ENCODE peak calls at places on chromosomes 3 and 15, in four cellular contexts. N is MCF 10A, T is astrocyte of the spinal cord, Q is WTC11. K is an unnamed sample.

GRCh38 chr15:85761635-85762034 is 33.1 kb downstream of the KLHL25 start:
- DNase-seq in T (peak), N (no peak), Q (no peak), K (no peak)

GRCh38 chr3:133792171-133792763 is 13.3 kb upstream of the SRPRB start:
- DNase-seq in T (peak), N (peak), Q (no peak), K (peak)

GRCh38 chr3:183307749-183308148 is 54.7 kb downstream of the B3GNT5 start:
- DNase-seq in Q (no peak), T (no peak), N (no peak), K (no peak)

GRCh38 chr3:71189480-71189879 is 394.0 kb downstream of the FOXP1 start:
- DNase-seq in Q (no peak), T (peak), N (no peak), K (no peak)

GRCh38 chr3:52019352-52020080 is 23.8 kb upstream of the RPL29 start:
- DNase-seq in T (no peak), N (no peak), Q (no peak), K (peak)

GRCh38 chr15:63504979-63505841 is 817 bp downstream of the USP3 start:
- DNase-seq in Q (peak), T (peak), N (peak), K (peak)

GRCh38 chr3:40185029-40185695 is 124.3 kb upstream of the EIF1B start:
- DNase-seq in T (no peak), N (no peak), Q (no peak), K (peak)

GRCh38 chr3:17302774-17303173 is 418.0 kb downstream of the PLCL2 start:
- DNase-seq in Q (no peak), N (peak), T (peak), K (no peak)

GRCh38 chr3:119619094-119619493 is 21.4 kb downstream of the PLA1A start:
- DNase-seq in T (no peak), N (peak), Q (no peak), K (no peak)

GRCh38 chr3:8554725-8555621 is 53.4 kb downstream of the LMCD1 start:
- DNase-seq in Q (peak), N (no peak), T (peak), K (no peak)

GRCh38 chr3:69209413-69209812 is 87.0 kb upstream of the LMOD3 start:
- DNase-seq in Q (no peak), N (no peak), T (no peak), K (peak)

GRCh38 chr3:179398574-179399249 is 51.2 kb downstream of the MFN1 start:
- DNase-seq in N (no peak), Q (no peak), T (peak), K (no peak)

GRCh38 chr3:160471892-160472291 is 22.3 kb upstream of the TRIM59 start:
- DNase-seq in N (no peak), Q (no peak), T (no peak), K (no peak)

GRCh38 chr3:122469659-122470058 is 45.1 kb downstream of the KPNA1 start:
- DNase-seq in Q (no peak), N (no peak), T (peak), K (no peak)

GRCh38 chr3:149376728-149377407 is 581 bp downstream of the TM4SF1 start:
- DNase-seq in T (peak), N (peak), Q (no peak), K (no peak)

GRCh38 chr3:128275316-128276150 is 122.3 kb downstream of the EEFSEC start:
- DNase-seq in Q (no peak), T (peak), N (no peak), K (no peak)

GRCh38 chr3:168034152-168034928 is 61.4 kb downstream of the GOLIM4 start:
- DNase-seq in N (peak), T (peak), Q (no peak), K (no peak)

GRCh38 chr3:112739252-112739945 is 98.5 kb upstream of the CCDC80 start:
- DNase-seq in Q (no peak), T (peak), N (no peak), K (no peak)

GRCh38 chr3:194880940-194881925 is 195.6 kb downstream of the FAM43A start:
- DNase-seq in T (no peak), N (no peak), Q (no peak), K (peak)

GRCh38 chr3:140077406-140077805 is 142.4 kb downstream of the CLSTN2 start:
- DNase-seq in Q (no peak), T (no peak), N (no peak), K (no peak)

GRCh38 chr3:142857056-142857455 is 31.8 kb downstream of the PCOLCE2 start:
- DNase-seq in T (no peak), N (peak), Q (peak), K (peak)
- TF ChIP-seq CTCF in T (no peak), N (peak), Q (no peak), K (no peak)

DNA sequence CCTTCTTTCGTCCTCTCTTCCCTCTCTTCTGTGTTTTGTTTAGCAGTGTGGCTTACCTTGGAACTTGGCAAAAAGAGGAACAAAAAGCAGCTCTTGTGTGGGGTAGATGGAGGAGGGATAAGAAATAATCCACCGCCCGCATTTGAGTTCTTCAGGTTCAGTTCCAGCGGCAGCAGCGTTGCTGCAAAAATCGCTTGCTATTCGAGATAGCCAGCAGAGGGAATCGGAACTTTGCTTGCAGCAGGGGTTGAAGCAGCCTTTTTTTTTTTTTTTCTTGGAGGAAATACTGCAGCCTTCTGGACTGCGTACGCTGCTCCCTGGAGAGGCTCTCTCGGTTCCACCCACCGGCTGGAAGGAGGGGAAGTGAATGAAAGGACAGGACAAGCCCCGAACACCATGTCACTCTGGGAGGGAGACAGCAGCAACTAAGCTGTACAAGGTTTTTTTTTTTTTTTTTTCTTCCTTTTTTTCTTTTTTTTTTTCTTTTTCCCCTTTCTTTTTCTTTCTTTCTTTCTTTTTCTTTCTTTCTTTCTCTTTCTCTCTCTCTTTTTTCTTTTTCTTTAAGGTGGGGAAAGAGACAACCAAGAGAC is at the start of gene RBMS3:
- DNase-seq in T (peak), N (peak), Q (peak), K (peak)
- TF ChIP-seq CTCF in T (peak), N (peak), Q (no peak), K (no peak)

GRCh38 chr15:34656005-34656604 is 72.7 kb upstream of the GOLGA8B start:
- DNase-seq in Q (no peak), N (no peak), T (no peak), K (no peak)

GRCh38 chr15:34652726-34653033 is 69.2 kb upstream of the GOLGA8B start:
- DNase-seq in T (no peak), Q (no peak), N (no peak), K (no peak)

GRCh38 chr15:34651962-34652725 is 68.7 kb upstream of the GOLGA8B start:
- DNase-seq in N (no peak), T (no peak), Q (no peak), K (no peak)

GRCh38 chr15:34655198-34655770 is 71.8 kb upstream of the GOLGA8B start:
- DNase-seq in T (no peak), Q (no peak), N (no peak), K (no peak)

DNA sequence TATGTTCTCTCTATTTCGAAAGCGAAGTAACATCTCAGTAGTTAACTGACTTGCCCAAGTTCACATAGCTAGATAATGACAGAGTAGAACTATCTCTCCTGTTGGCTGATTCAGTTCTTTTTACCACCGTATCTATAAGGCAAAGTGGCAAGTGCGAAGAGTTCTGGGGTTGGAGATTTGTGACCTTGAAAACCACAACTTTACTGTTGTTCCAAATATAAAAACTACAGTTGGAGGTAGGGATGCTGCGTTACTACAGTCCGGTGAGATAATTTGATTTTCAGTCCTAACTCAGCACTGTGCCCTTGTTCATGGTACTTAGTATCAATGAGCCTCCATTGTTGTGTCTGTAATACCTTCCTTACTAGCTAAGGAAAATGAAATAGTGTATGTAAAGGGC is 71.2 kb upstream of the GOLGA8B start:
- DNase-seq in Q (no peak), T (no peak), N (no peak), K (no peak)
- TF ChIP-seq CTCF in Q (no peak), T (no peak), N (no peak), K (no peak)

GRCh38 chr3:72444642-72445223 is 403.5 kb downstream of the SHQ1 start:
- DNase-seq in Q (no peak), N (no peak), T (no peak), K (peak)
- TF ChIP-seq CTCF in Q (no peak), N (no peak), T (no peak), K (no peak)

GRCh38 chr3:173875790-173876189 is 478.2 kb downstream of the NLGN1 start:
- DNase-seq in T (no peak), N (no peak), Q (no peak), K (no peak)

GRCh38 chr3:173870976-173871375 is 473.4 kb downstream of the NLGN1 start:
- DNase-seq in Q (no peak), T (no peak), N (no peak), K (no peak)

DNA sequence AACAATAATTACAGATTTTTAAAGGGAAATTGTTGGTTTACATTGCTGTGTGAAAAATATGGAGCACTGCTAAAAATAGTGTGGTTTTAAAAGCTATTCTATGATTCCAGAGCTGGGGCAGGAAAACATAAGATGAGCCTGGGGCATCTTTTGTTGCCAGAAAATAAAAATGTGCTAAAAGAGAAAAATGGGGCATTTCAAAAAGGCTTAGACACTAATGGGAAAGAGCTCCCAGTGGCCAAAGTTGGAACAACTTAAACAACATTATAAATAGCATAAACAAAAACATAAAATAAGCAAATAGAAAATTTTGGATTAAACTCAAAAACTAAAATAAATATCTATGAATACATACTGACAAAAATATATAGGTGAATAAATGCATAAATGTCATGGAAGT is 478.9 kb downstream of the NLGN1 start:
- DNase-seq in N (peak), T (no peak), Q (no peak), K (no peak)
- TF ChIP-seq CTCF in N (no peak), T (peak), Q (no peak), K (peak)

GRCh38 chr3:155370764-155371503 is 77.5 kb upstream of the STRIT1 start:
- DNase-seq in T (no peak), N (no peak), Q (no peak), K (no peak)

GRCh38 chr3:155369244-155369643 is 75.8 kb upstream of the STRIT1 start:
- DNase-seq in N (no peak), Q (no peak), T (no peak), K (no peak)

GRCh38 chr3:155367510-155367909 is 74.0 kb upstream of the STRIT1 start:
- DNase-seq in N (no peak), T (peak), Q (no peak), K (no peak)

GRCh38 chr3:155369735-155370134 is 76.3 kb upstream of the STRIT1 start:
- DNase-seq in T (no peak), N (no peak), Q (no peak), K (no peak)

GRCh38 chr3:155370198-155370597 is 76.7 kb upstream of the STRIT1 start:
- DNase-seq in N (no peak), T (no peak), Q (no peak), K (no peak)
- TF ChIP-seq CTCF in N (no peak), T (no peak), Q (no peak), K (no peak)

GRCh38 chr15:69031013-69032001 is 16.8 kb downstream of the NOX5 start:
- DNase-seq in N (no peak), T (peak), Q (peak), K (peak)
- TF ChIP-seq CTCF in N (no peak), T (peak), Q (peak), K (peak)

GRCh38 chr3:45922950-45923590 is 20.2 kb upstream of the CXCR6 start:
- DNase-seq in T (no peak), Q (no peak), N (no peak), K (no peak)
- TF ChIP-seq CTCF in T (no peak), Q (no peak), N (no peak), K (no peak)

GRCh38 chr3:72298201-72299155 is 513.5 kb upstream of the PROK2 start:
- DNase-seq in N (no peak), T (no peak), Q (no peak), K (no peak)

GRCh38 chr3:72301779-72302178 is 516.8 kb upstream of the PROK2 start:
- DNase-seq in T (no peak), N (no peak), Q (no peak), K (no peak)

GRCh38 chr3:72300621-72301020 is 515.7 kb upstream of the PROK2 start:
- DNase-seq in T (no peak), Q (no peak), N (no peak), K (no peak)

GRCh38 chr3:72299321-72299802 is 514.4 kb upstream of the PROK2 start:
- DNase-seq in Q (no peak), N (peak), T (peak), K (no peak)

GRCh38 chr3:72299823-72300222 is 514.9 kb upstream of the PROK2 start:
- DNase-seq in Q (no peak), T (no peak), N (peak), K (no peak)
- TF ChIP-seq CTCF in Q (no peak), T (no peak), N (no peak), K (no peak)

GRCh38 chr15:76152197-76152596 is 92.4 kb downstream of the TMEM266 start:
- DNase-seq in N (no peak), T (no peak), Q (no peak), K (no peak)
- TF ChIP-seq CTCF in N (no peak), T (no peak), Q (no peak), K (no peak)

K was measured in NB4.